ENCODE peak calls at places on chromosomes 3 and 15, in five cellular contexts. S is HFFc6, O is neural crest cell, Z is AG09319, C is A549. H is an unnamed sample.

GRCh38 chr15:75107509-75107904 is 84.1 kb downstream of the PPCDC start:
- DNase-seq in S (no peak), O (no peak), Z (no peak), C (no peak), H (no peak)

GRCh38 chr3:160956785-160957184 is 148.4 kb downstream of the B3GALNT1 start:
- DNase-seq in S (no peak), O (no peak), Z (no peak), C (no peak), H (no peak)

GRCh38 chr3:147618636-147619035 is 209.5 kb downstream of the ZIC1 start:
- DNase-seq in S (no peak), O (no peak), Z (no peak), C (no peak), H (no peak)

GRCh38 chr3:161796312-161796711 is 299.7 kb downstream of the OTOL1 start:
- DNase-seq in S (no peak), O (no peak), Z (no peak), C (no peak), H (no peak)

GRCh38 chr3:52134761-52135160 is 19.5 kb downstream of the POC1A start:
- DNase-seq in S (no peak), O (no peak), Z (no peak), C (no peak), H (no peak)

GRCh38 chr3:18434731-18435130 is 9.6 kb upstream of the SATB1 start:
- DNase-seq in S (no peak), O (no peak), Z (no peak), C (no peak), H (no peak)

GRCh38 chr3:141828487-141829284 is 47.8 kb upstream of the ATP1B3 start:
- DNase-seq in S (no peak), O (no peak), Z (no peak), C (no peak), H (no peak)

GRCh38 chr3:106457278-106458210 is 588.7 kb upstream of the CBLB start:
- DNase-seq in S (peak), O (no peak), Z (peak), C (peak), H (no peak)

GRCh38 chr3:112043621-112044201 is 9.2 kb downstream of the TMPRSS7 start:
- DNase-seq in S (peak), O (peak), Z (peak), C (peak), H (no peak)

GRCh38 chr3:20111836-20112235 is 71.6 kb downstream of the KAT2B start:
- DNase-seq in S (no peak), O (no peak), Z (no peak), C (peak), H (no peak)

GRCh38 chr15:31300981-31301686 is 25.5 kb upstream of the KLF13 start:
- DNase-seq in S (no peak), O (no peak), Z (no peak), C (no peak), H (no peak)

GRCh38 chr3:154060606-154061380 is 60.4 kb upstream of the ARHGEF26 start:
- DNase-seq in S (no peak), O (no peak), Z (peak), C (no peak), H (no peak)

GRCh38 chr3:36907911-36908646 is 36.8 kb downstream of the TRANK1 start:
- DNase-seq in S (peak), O (no peak), Z (no peak), C (peak), H (no peak)

GRCh38 chr15:72342385-72342784 is 22.4 kb upstream of the CELF6 start:
- DNase-seq in S (no peak), O (no peak), Z (no peak), C (peak), H (no peak)

GRCh38 chr3:150242220-150242938 is 165.7 kb upstream of the TSC22D2 start:
- DNase-seq in S (peak), O (no peak), Z (no peak), C (no peak), H (no peak)

GRCh38 chr3:141878326-141878725 is 1.9 kb downstream of the ATP1B3 start:
- DNase-seq in S (no peak), O (no peak), Z (no peak), C (no peak), H (no peak)

GRCh38 chr15:64636101-64636500 is 139.3 kb downstream of the RBPMS2 start:
- DNase-seq in S (no peak), O (no peak), Z (no peak), C (no peak), H (no peak)

GRCh38 chr15:66007663-66008262 is 138.5 kb downstream of the RAB11A start:
- DNase-seq in S (no peak), O (no peak), Z (no peak), C (no peak), H (no peak)

GRCh38 chr15:77901921-77902750 is 175.4 kb downstream of the TBC1D2B start:
- DNase-seq in S (no peak), O (no peak), Z (no peak), C (peak), H (no peak)

GRCh38 chr3:18445421-18446066 is 20.4 kb upstream of the SATB1 start:
- DNase-seq in S (no peak), O (no peak), Z (no peak), C (no peak), H (no peak)

DNA sequence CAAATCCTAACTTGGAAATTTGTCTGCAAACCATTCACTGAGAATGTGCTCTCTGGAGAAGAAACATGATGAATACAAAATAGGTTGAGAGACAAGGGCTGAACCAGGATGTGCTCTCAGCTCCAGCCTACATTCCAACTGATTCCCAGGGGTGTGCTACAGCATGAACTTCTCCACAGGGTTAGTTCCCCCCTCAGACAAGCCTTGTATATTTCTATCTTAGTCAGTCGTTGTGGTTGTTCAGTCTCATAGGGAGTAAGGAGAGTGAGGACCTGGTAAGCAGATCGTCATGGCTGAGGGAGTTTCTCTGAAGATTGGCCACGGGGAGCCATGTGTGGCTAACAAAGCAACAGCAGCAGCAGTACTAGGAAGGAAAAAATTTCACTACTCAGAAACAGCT is 919.7 kb upstream of the CADM2 start:
- DNase-seq in S (no peak), O (no peak), Z (no peak), C (no peak), H (no peak)
- TF ChIP-seq CTCF in S (no peak), O (no peak), Z (no peak), C (no peak), H (no peak)

DNA sequence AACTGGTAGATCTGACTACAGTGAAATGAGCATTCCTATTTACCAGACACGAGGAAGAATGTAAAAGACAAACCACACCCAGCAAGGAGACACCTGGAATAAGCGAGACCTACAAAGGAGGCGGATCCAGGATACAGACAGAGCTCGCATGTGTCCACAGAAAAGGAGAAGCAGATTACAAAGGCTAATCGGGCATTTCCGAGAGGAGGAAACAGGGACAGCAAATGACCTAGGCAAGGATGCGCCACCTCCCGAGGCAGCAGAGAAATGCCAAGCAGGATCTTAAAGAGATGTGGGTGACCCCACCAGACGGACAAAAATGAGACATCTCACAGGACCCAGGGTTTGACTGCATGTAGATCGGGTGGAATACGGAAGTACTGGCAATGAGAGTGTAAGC is 63.2 kb upstream of the IQSEC1 start:
- DNase-seq in S (no peak), O (no peak), Z (no peak), C (no peak), H (no peak)
- TF ChIP-seq CTCF in S (no peak), O (no peak), Z (no peak), C (no peak), H (no peak)

GRCh38 chr3:143881102-143881501 is 32.8 kb upstream of the SLC9A9 start:
- DNase-seq in S (no peak), O (no peak), Z (no peak), C (no peak), H (no peak)

GRCh38 chr3:143875566-143875965 is 27.3 kb upstream of the SLC9A9 start:
- DNase-seq in S (no peak), O (no peak), Z (no peak), C (no peak), H (no peak)
- TF ChIP-seq CTCF in S (no peak), O (no peak), Z (no peak), C (no peak), H (no peak)

GRCh38 chr3:132268956-132269355 is 48.3 kb upstream of the ACP3 start:
- DNase-seq in S (peak), O (no peak), Z (no peak), C (peak), H (no peak)
- TF ChIP-seq CTCF in S (peak), O (peak), Z (peak), C (no peak), H (no peak)

DNA sequence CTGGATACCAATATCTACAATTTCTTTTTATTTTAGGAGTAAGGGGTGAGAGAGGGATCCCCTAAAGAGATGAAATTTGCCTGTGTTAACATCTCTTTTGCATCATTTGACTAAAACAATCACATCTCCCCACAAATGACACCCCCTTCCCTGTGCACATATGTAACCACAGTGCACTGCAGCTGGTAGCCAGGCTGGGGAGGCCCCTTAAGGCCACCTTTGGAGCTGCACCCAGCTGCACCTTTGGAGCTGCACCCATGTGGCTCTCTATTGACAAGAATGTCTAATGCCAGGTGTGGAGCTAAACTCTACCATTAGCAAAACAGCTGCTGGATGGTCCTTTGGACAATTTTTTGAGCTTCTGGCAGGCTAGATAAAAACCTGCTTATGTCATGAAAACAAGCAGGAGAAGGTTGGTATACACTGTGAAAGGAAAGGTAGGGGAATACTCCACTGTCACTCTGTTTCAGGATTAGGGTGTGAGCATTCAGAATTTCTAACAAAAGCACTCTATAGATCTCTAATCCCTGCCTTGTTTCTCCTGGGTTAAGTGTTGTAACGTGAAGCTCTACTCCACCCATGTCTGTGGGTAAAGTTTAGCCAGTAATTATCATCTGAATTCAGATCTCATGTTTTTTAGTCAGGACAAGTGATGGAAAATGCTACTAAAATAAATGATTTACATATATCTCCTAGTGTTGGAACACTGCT is 52.1 kb downstream of the TFG start:
- DNase-seq in S (no peak), O (no peak), Z (no peak), C (peak), H (no peak)
- TF ChIP-seq CTCF in S (peak), O (peak), Z (no peak), C (no peak), H (no peak)

GRCh38 chr3:194638991-194639605 is 5.9 kb upstream of the TMEM44 start:
- DNase-seq in S (no peak), O (no peak), Z (no peak), C (no peak), H (no peak)

GRCh38 chr3:194642769-194643168 is 9.6 kb upstream of the TMEM44 start:
- DNase-seq in S (no peak), O (no peak), Z (no peak), C (no peak), H (no peak)

GRCh38 chr3:194637066-194637465 is 3.8 kb upstream of the TMEM44 start:
- DNase-seq in S (no peak), O (no peak), Z (no peak), C (no peak), H (no peak)

GRCh38 chr3:194637541-194638400 is 4.6 kb upstream of the TMEM44 start:
- DNase-seq in S (no peak), O (no peak), Z (no peak), C (no peak), H (no peak)

GRCh38 chr3:194640829-194641228 is 7.6 kb upstream of the TMEM44 start:
- DNase-seq in S (no peak), O (peak), Z (no peak), C (peak), H (no peak)
- TF ChIP-seq CTCF in S (peak), O (peak), Z (peak), C (no peak), H (no peak)

GRCh38 chr3:144687862-144688261 is 716.2 kb downstream of the DIPK2A start:
- DNase-seq in S (no peak), O (no peak), Z (no peak), C (peak), H (no peak)
- TF ChIP-seq CTCF in S (no peak), O (no peak), Z (no peak), C (no peak), H (no peak)

DNA sequence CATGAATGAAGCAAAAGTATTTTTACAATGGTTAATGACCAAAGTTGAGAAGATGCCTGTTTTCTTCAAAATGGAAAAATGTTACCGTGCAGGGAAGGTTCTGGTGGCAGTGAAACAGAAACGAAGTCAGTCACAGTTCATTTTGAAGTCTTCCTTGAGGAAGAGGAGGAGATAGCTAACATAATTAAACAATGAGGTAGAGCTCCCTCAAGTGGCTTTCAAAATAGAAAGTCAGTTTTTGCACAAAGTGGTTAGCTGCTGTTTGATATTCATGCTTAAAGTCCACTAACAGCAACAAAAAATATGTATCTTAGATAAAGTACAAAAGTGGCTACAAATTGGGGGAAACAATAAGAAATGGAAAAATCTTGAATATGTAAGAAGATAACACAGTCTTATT is 87.3 kb downstream of the TFG start:
- DNase-seq in S (peak), O (no peak), Z (no peak), C (peak), H (no peak)
- TF ChIP-seq CTCF in S (peak), O (no peak), Z (peak), C (peak), H (no peak)

H was measured in activated B cell treated with CpG ODN at 0.5 μM for 24 hours.